ENCODE peak calls at places on chromosomes 13 and 19, in eight cellular contexts. One of them, this sample, is unnamed.

GRCh38 chr13:43023244-43023931 is at the start of gene DNAJC15:
- DNase-seq in stimulated activated CD4-positive, alpha-beta T cell treated with anti-CD3 and anti-CD28 coated beads, Interleukin-15, amount 100 ng/mL, for 1 hour: peak; percentile 25
- DNase-seq in stomach: peak; percentile 78
- DNase-seq in coronary artery: peak; percentile 80
- DNase-seq in NCI-H1694 treated with DMSO at 0.1 percent for 48 hours: no peak
- DNase-seq in activated naive CD4-positive, alpha-beta T cell treated with Interleukin-2 at 50 U/mL for 16 hours: peak; percentile 61
- DNase-seq in NCI-H2081: no peak
- DNase-seq in NCI-H2171 treated with DMSO at 0.1 percent for 48 hours: no peak
- DNase-seq in this sample: peak; percentile 62

GRCh38 chr19:14746891-14747290 is 31.5 kb downstream of the ADGRE2 start:
- DNase-seq in stimulated activated CD4-positive, alpha-beta T cell treated with anti-CD3 and anti-CD28 coated beads, Interleukin-15, amount 100 ng/mL, for 1 hour: no peak
- DNase-seq in stomach: no peak
- DNase-seq in coronary artery: no peak
- DNase-seq in NCI-H1694 treated with DMSO at 0.1 percent for 48 hours: no peak
- DNase-seq in activated naive CD4-positive, alpha-beta T cell treated with Interleukin-2 at 50 U/mL for 16 hours: no peak
- DNase-seq in NCI-H2081: no peak
- DNase-seq in NCI-H2171 treated with DMSO at 0.1 percent for 48 hours: no peak
- DNase-seq in this sample: no peak

GRCh38 chr19:50794074-50794777 is 4.0 kb downstream of the ACP4 start:
- DNase-seq in stimulated activated CD4-positive, alpha-beta T cell treated with anti-CD3 and anti-CD28 coated beads, Interleukin-15, amount 100 ng/mL, for 1 hour: no peak
- DNase-seq in stomach: no peak
- DNase-seq in coronary artery: no peak
- DNase-seq in NCI-H1694 treated with DMSO at 0.1 percent for 48 hours: peak; percentile 24
- DNase-seq in activated naive CD4-positive, alpha-beta T cell treated with Interleukin-2 at 50 U/mL for 16 hours: peak; percentile 27
- DNase-seq in NCI-H2081: peak; percentile 47
- DNase-seq in NCI-H2171 treated with DMSO at 0.1 percent for 48 hours: peak; percentile 85
- DNase-seq in this sample: no peak

GRCh38 chr13:76397413-76397812 is 488.8 kb downstream of the KCTD12 start:
- DNase-seq in stimulated activated CD4-positive, alpha-beta T cell treated with anti-CD3 and anti-CD28 coated beads, Interleukin-15, amount 100 ng/mL, for 1 hour: no peak
- DNase-seq in stomach: no peak
- DNase-seq in coronary artery: no peak
- DNase-seq in NCI-H1694 treated with DMSO at 0.1 percent for 48 hours: no peak
- DNase-seq in activated naive CD4-positive, alpha-beta T cell treated with Interleukin-2 at 50 U/mL for 16 hours: peak; percentile 2
- DNase-seq in NCI-H2081: no peak
- DNase-seq in NCI-H2171 treated with DMSO at 0.1 percent for 48 hours: no peak
- DNase-seq in this sample: no peak

GRCh38 chr13:98509271-98510155 is 67.4 kb downstream of the STK24 start:
- DNase-seq in stimulated activated CD4-positive, alpha-beta T cell treated with anti-CD3 and anti-CD28 coated beads, Interleukin-15, amount 100 ng/mL, for 1 hour: no peak
- DNase-seq in stomach: peak; percentile 66
- DNase-seq in coronary artery: no peak
- DNase-seq in NCI-H1694 treated with DMSO at 0.1 percent for 48 hours: no peak
- DNase-seq in activated naive CD4-positive, alpha-beta T cell treated with Interleukin-2 at 50 U/mL for 16 hours: peak; percentile 63
- DNase-seq in NCI-H2081: no peak
- DNase-seq in NCI-H2171 treated with DMSO at 0.1 percent for 48 hours: no peak
- DNase-seq in this sample: peak; percentile 56

GRCh38 chr13:27510082-27510481 is 59.7 kb upstream of the MTIF3 start:
- DNase-seq in stimulated activated CD4-positive, alpha-beta T cell treated with anti-CD3 and anti-CD28 coated beads, Interleukin-15, amount 100 ng/mL, for 1 hour: no peak
- DNase-seq in stomach: no peak
- DNase-seq in coronary artery: no peak
- DNase-seq in NCI-H1694 treated with DMSO at 0.1 percent for 48 hours: peak; percentile 14
- DNase-seq in activated naive CD4-positive, alpha-beta T cell treated with Interleukin-2 at 50 U/mL for 16 hours: no peak
- DNase-seq in NCI-H2081: no peak
- DNase-seq in NCI-H2171 treated with DMSO at 0.1 percent for 48 hours: peak; percentile 78
- DNase-seq in this sample: no peak

GRCh38 chr19:5271145-5271544 is 69.5 kb downstream of the PTPRS start:
- DNase-seq in stimulated activated CD4-positive, alpha-beta T cell treated with anti-CD3 and anti-CD28 coated beads, Interleukin-15, amount 100 ng/mL, for 1 hour: no peak
- DNase-seq in stomach: no peak
- DNase-seq in coronary artery: no peak
- DNase-seq in NCI-H1694 treated with DMSO at 0.1 percent for 48 hours: no peak
- DNase-seq in activated naive CD4-positive, alpha-beta T cell treated with Interleukin-2 at 50 U/mL for 16 hours: no peak
- DNase-seq in NCI-H2081: no peak
- DNase-seq in NCI-H2171 treated with DMSO at 0.1 percent for 48 hours: no peak
- DNase-seq in this sample: no peak

GRCh38 chr13:19845758-19846157 is 17.7 kb downstream of the ZMYM5 start:
- DNase-seq in stimulated activated CD4-positive, alpha-beta T cell treated with anti-CD3 and anti-CD28 coated beads, Interleukin-15, amount 100 ng/mL, for 1 hour: no peak
- DNase-seq in stomach: no peak
- DNase-seq in coronary artery: no peak
- DNase-seq in NCI-H1694 treated with DMSO at 0.1 percent for 48 hours: no peak
- DNase-seq in activated naive CD4-positive, alpha-beta T cell treated with Interleukin-2 at 50 U/mL for 16 hours: no peak
- DNase-seq in NCI-H2081: no peak
- DNase-seq in NCI-H2171 treated with DMSO at 0.1 percent for 48 hours: no peak
- DNase-seq in this sample: peak; percentile 40

GRCh38 chr13:22926176-22927007 is 254.4 kb upstream of the SGCG start:
- DNase-seq in stimulated activated CD4-positive, alpha-beta T cell treated with anti-CD3 and anti-CD28 coated beads, Interleukin-15, amount 100 ng/mL, for 1 hour: no peak
- DNase-seq in stomach: no peak
- DNase-seq in coronary artery: no peak
- DNase-seq in NCI-H1694 treated with DMSO at 0.1 percent for 48 hours: no peak
- DNase-seq in activated naive CD4-positive, alpha-beta T cell treated with Interleukin-2 at 50 U/mL for 16 hours: no peak
- DNase-seq in NCI-H2081: no peak
- DNase-seq in NCI-H2171 treated with DMSO at 0.1 percent for 48 hours: no peak
- DNase-seq in this sample: peak; percentile 84

GRCh38 chr19:1249298-1249989 is 1.1 kb downstream of the MIDN start:
- DNase-seq in stimulated activated CD4-positive, alpha-beta T cell treated with anti-CD3 and anti-CD28 coated beads, Interleukin-15, amount 100 ng/mL, for 1 hour: peak; percentile 94
- DNase-seq in stomach: peak; percentile 98
- DNase-seq in coronary artery: peak; percentile 94
- DNase-seq in NCI-H1694 treated with DMSO at 0.1 percent for 48 hours: peak; percentile 82
- DNase-seq in activated naive CD4-positive, alpha-beta T cell treated with Interleukin-2 at 50 U/mL for 16 hours: peak; percentile 94
- DNase-seq in NCI-H2081: peak; percentile 90
- DNase-seq in NCI-H2171 treated with DMSO at 0.1 percent for 48 hours: peak; percentile 94
- DNase-seq in this sample: peak; percentile 94

GRCh38 chr13:44159633-44160279 is 213.9 kb upstream of the SERP2 start:
- DNase-seq in stimulated activated CD4-positive, alpha-beta T cell treated with anti-CD3 and anti-CD28 coated beads, Interleukin-15, amount 100 ng/mL, for 1 hour: no peak
- DNase-seq in stomach: no peak
- DNase-seq in coronary artery: no peak
- DNase-seq in NCI-H1694 treated with DMSO at 0.1 percent for 48 hours: no peak
- DNase-seq in activated naive CD4-positive, alpha-beta T cell treated with Interleukin-2 at 50 U/mL for 16 hours: no peak
- DNase-seq in NCI-H2081: no peak
- DNase-seq in NCI-H2171 treated with DMSO at 0.1 percent for 48 hours: no peak
- DNase-seq in this sample: no peak

GRCh38 chr19:37403403-37403802 is 32.5 kb downstream of the ZNF527 start:
- DNase-seq in stimulated activated CD4-positive, alpha-beta T cell treated with anti-CD3 and anti-CD28 coated beads, Interleukin-15, amount 100 ng/mL, for 1 hour: no peak
- DNase-seq in stomach: no peak
- DNase-seq in coronary artery: no peak
- DNase-seq in NCI-H1694 treated with DMSO at 0.1 percent for 48 hours: no peak
- DNase-seq in activated naive CD4-positive, alpha-beta T cell treated with Interleukin-2 at 50 U/mL for 16 hours: no peak
- DNase-seq in NCI-H2081: no peak
- DNase-seq in NCI-H2171 treated with DMSO at 0.1 percent for 48 hours: no peak
- DNase-seq in this sample: no peak

GRCh38 chr19:56838930-56839664 is 1.4 kb downstream of the PEG3 start:
- DNase-seq in stimulated activated CD4-positive, alpha-beta T cell treated with anti-CD3 and anti-CD28 coated beads, Interleukin-15, amount 100 ng/mL, for 1 hour: no peak
- DNase-seq in stomach: peak; percentile 69
- DNase-seq in coronary artery: peak; percentile 99
- DNase-seq in NCI-H1694 treated with DMSO at 0.1 percent for 48 hours: no peak
- DNase-seq in activated naive CD4-positive, alpha-beta T cell treated with Interleukin-2 at 50 U/mL for 16 hours: no peak
- DNase-seq in NCI-H2081: no peak
- DNase-seq in NCI-H2171 treated with DMSO at 0.1 percent for 48 hours: no peak
- DNase-seq in this sample: peak; percentile 95

GRCh38 chr19:50357178-50358100 is 8.0 kb downstream of the NAPSA start:
- DNase-seq in stimulated activated CD4-positive, alpha-beta T cell treated with anti-CD3 and anti-CD28 coated beads, Interleukin-15, amount 100 ng/mL, for 1 hour: peak; percentile 71
- DNase-seq in stomach: peak; percentile 81
- DNase-seq in coronary artery: no peak
- DNase-seq in NCI-H1694 treated with DMSO at 0.1 percent for 48 hours: peak; percentile 61
- DNase-seq in activated naive CD4-positive, alpha-beta T cell treated with Interleukin-2 at 50 U/mL for 16 hours: peak; percentile 90
- DNase-seq in NCI-H2081: peak; percentile 62
- DNase-seq in NCI-H2171 treated with DMSO at 0.1 percent for 48 hours: peak; percentile 83
- DNase-seq in this sample: peak; percentile 80

GRCh38 chr19:22595918-22596341 is 38.2 kb upstream of the ZNF492 start:
- DNase-seq in stimulated activated CD4-positive, alpha-beta T cell treated with anti-CD3 and anti-CD28 coated beads, Interleukin-15, amount 100 ng/mL, for 1 hour: no peak
- DNase-seq in stomach: no peak
- DNase-seq in coronary artery: peak; percentile 87
- DNase-seq in NCI-H1694 treated with DMSO at 0.1 percent for 48 hours: no peak
- DNase-seq in activated naive CD4-positive, alpha-beta T cell treated with Interleukin-2 at 50 U/mL for 16 hours: no peak
- DNase-seq in NCI-H2081: no peak
- DNase-seq in NCI-H2171 treated with DMSO at 0.1 percent for 48 hours: no peak
- DNase-seq in this sample: peak; percentile 83